ENCODE peak calls at places on chromosome 16, in ten cellular contexts. F is stimulated activated CD4-positive, alpha-beta T cell treated with anti-CD3 and anti-CD28 coated beads, TNF-alpha, amount 100 ng/mL, for 1 hour; Y is prostate gland; V is effector memory CD4-positive, alpha-beta T cell; C is HuH-7; J is H7; X is GM12892; P is SW 1271; K is activated CD8-positive, alpha-beta memory T cell treated with anti-CD3 and anti-CD28 coated beads for 48 hours; R is KG1. M is an unnamed sample.

GRCh38 chr16:3118846-3119245 is 6.5 kb downstream of the ZNF205 start:
- DNase-seq in F (no peak), Y (no peak), V (no peak), C (no peak), J (no peak), X (peak), P (no peak), K (no peak), R (no peak), M (no peak)

GRCh38 chr16:73023752-73024570 is 24.0 kb downstream of the ZFHX3 start:
- DNase-seq in F (no peak), Y (no peak), V (no peak), C (no peak), J (no peak), X (no peak), P (no peak), K (no peak), R (no peak), M (no peak)

GRCh38 chr16:81204794-81205680 is 33.5 kb upstream of the BCO1 start:
- DNase-seq in F (peak), Y (no peak), V (no peak), C (peak), J (peak), X (peak), P (no peak), K (peak), R (peak), M (no peak)

GRCh38 chr16:14455577-14455976 is 174.5 kb downstream of the PARN start:
- DNase-seq in F (no peak), Y (no peak), V (no peak), C (peak), J (no peak), X (no peak), P (no peak), K (no peak), R (no peak), M (peak)

GRCh38 chr16:50538411-50539052 is 9.7 kb upstream of the NKD1 start:
- DNase-seq in F (no peak), Y (no peak), V (no peak), C (no peak), J (no peak), X (no peak), P (no peak), K (no peak), R (no peak), M (no peak)

GRCh38 chr16:21301168-21301894 is 23.2 kb upstream of the CRYM start:
- DNase-seq in F (peak), Y (peak), V (no peak), C (peak), J (peak), X (peak), P (peak), K (peak), R (peak), M (peak)

GRCh38 chr16:19307587-19308241 is 22.2 kb downstream of the CLEC19A start:
- DNase-seq in F (no peak), Y (no peak), V (no peak), C (peak), J (peak), X (no peak), P (no peak), K (no peak), R (no peak), M (no peak)

GRCh38 chr16:59865071-59865671 is 1131.1 kb upstream of the GOT2 start:
- DNase-seq in F (no peak), Y (no peak), V (no peak), C (no peak), J (no peak), X (no peak), P (no peak), K (no peak), R (no peak), M (no peak)

GRCh38 chr16:1078579-1079021 is 6.1 kb downstream of the SSTR5 start:
- DNase-seq in F (no peak), Y (peak), V (no peak), C (peak), J (peak), X (no peak), P (no peak), K (no peak), R (no peak), M (peak)

GRCh38 chr16:24088767-24089166 is 167.4 kb upstream of the CACNG3 start:
- DNase-seq in F (no peak), Y (no peak), V (no peak), C (no peak), J (no peak), X (no peak), P (no peak), K (no peak), R (no peak), M (no peak)

GRCh38 chr16:29808219-29808900 is 2.0 kb downstream of the MAZ start:
- DNase-seq in F (no peak), Y (no peak), V (no peak), C (no peak), J (no peak), X (no peak), P (no peak), K (no peak), R (no peak), M (no peak)

GRCh38 chr16:8094696-8095095 is 495.6 kb downstream of the TMEM114 start:
- DNase-seq in F (no peak), Y (no peak), V (no peak), C (no peak), J (no peak), X (no peak), P (no peak), K (no peak), R (no peak), M (no peak)

GRCh38 chr16:73147958-73148357 is 100.0 kb upstream of the ZFHX3 start:
- DNase-seq in F (no peak), Y (no peak), V (no peak), C (no peak), J (no peak), X (no peak), P (no peak), K (no peak), R (no peak), M (no peak)

GRCh38 chr16:89395150-89396142 is 94.9 kb downstream of the ANKRD11 start:
- DNase-seq in F (no peak), Y (peak), V (no peak), C (peak), J (peak), X (no peak), P (peak), K (no peak), R (no peak), M (no peak)

GRCh38 chr16:2447920-2448583 is 11.9 kb upstream of the TEDC2 start:
- DNase-seq in F (no peak), Y (no peak), V (no peak), C (no peak), J (no peak), X (no peak), P (peak), K (no peak), R (no peak), M (no peak)